ENCODE peak calls at places on chromosome 2, in ten cellular contexts. One of them, this sample, is unnamed.

GRCh38 chr2:205370726-205371125 is 311.6 kb upstream of the NRP2 start:
- DNase-seq in mesenteric fat pad: no peak
- DNase-seq in progenitor cell of endocrine pancreas: no peak
- DNase-seq in activated T-cell treated with anti-CD3 and anti-CD28 coated beads, Interleukin-2, amount 50 U/mL, for 72 hours: no peak
- DNase-seq in HepG2: no peak
- DNase-seq in stimulated activated CD4-positive, alpha-beta T cell treated with anti-CD3 and anti-CD28 coated beads, Interleukin-15, amount 100 ng/mL, for 24 hours: no peak
- DNase-seq in NCI-H510A: no peak
- DNase-seq in T-helper 22 cell: no peak
- DNase-seq in IMR-90: no peak
- DNase-seq in stimulated activated CD8-positive, alpha-beta memory T cell treated with anti-CD3 and anti-CD28 coated beads, Interleukin-15, amount 100 ng/mL, for 24 hours: no peak
- DNase-seq in this sample: no peak

GRCh38 chr2:144288428-144288827 is 231.5 kb downstream of the ZEB2 start:
- DNase-seq in mesenteric fat pad: no peak
- DNase-seq in progenitor cell of endocrine pancreas: no peak
- DNase-seq in activated T-cell treated with anti-CD3 and anti-CD28 coated beads, Interleukin-2, amount 50 U/mL, for 72 hours: no peak
- DNase-seq in HepG2: no peak
- DNase-seq in stimulated activated CD4-positive, alpha-beta T cell treated with anti-CD3 and anti-CD28 coated beads, Interleukin-15, amount 100 ng/mL, for 24 hours: no peak
- DNase-seq in NCI-H510A: no peak
- DNase-seq in T-helper 22 cell: no peak
- DNase-seq in IMR-90: peak
- DNase-seq in stimulated activated CD8-positive, alpha-beta memory T cell treated with anti-CD3 and anti-CD28 coated beads, Interleukin-15, amount 100 ng/mL, for 24 hours: no peak
- DNase-seq in this sample: no peak

GRCh38 chr2:56117764-56118163 is 66.0 kb upstream of the CCDC85A start:
- DNase-seq in mesenteric fat pad: no peak
- DNase-seq in progenitor cell of endocrine pancreas: no peak
- DNase-seq in activated T-cell treated with anti-CD3 and anti-CD28 coated beads, Interleukin-2, amount 50 U/mL, for 72 hours: no peak
- DNase-seq in HepG2: no peak
- DNase-seq in stimulated activated CD4-positive, alpha-beta T cell treated with anti-CD3 and anti-CD28 coated beads, Interleukin-15, amount 100 ng/mL, for 24 hours: no peak
- DNase-seq in NCI-H510A: no peak
- DNase-seq in T-helper 22 cell: no peak
- DNase-seq in IMR-90: no peak
- DNase-seq in stimulated activated CD8-positive, alpha-beta memory T cell treated with anti-CD3 and anti-CD28 coated beads, Interleukin-15, amount 100 ng/mL, for 24 hours: no peak
- DNase-seq in this sample: no peak

GRCh38 chr2:111157798-111158197 is 37.1 kb downstream of the BCL2L11 start:
- DNase-seq in mesenteric fat pad: no peak
- DNase-seq in progenitor cell of endocrine pancreas: no peak
- DNase-seq in activated T-cell treated with anti-CD3 and anti-CD28 coated beads, Interleukin-2, amount 50 U/mL, for 72 hours: no peak
- DNase-seq in HepG2: no peak
- DNase-seq in stimulated activated CD4-positive, alpha-beta T cell treated with anti-CD3 and anti-CD28 coated beads, Interleukin-15, amount 100 ng/mL, for 24 hours: no peak
- DNase-seq in NCI-H510A: no peak
- DNase-seq in T-helper 22 cell: no peak
- DNase-seq in IMR-90: no peak
- DNase-seq in stimulated activated CD8-positive, alpha-beta memory T cell treated with anti-CD3 and anti-CD28 coated beads, Interleukin-15, amount 100 ng/mL, for 24 hours: no peak
- DNase-seq in this sample: no peak

GRCh38 chr2:212193066-212193465 is 345.5 kb downstream of the ERBB4 start:
- DNase-seq in mesenteric fat pad: no peak
- DNase-seq in progenitor cell of endocrine pancreas: no peak
- DNase-seq in activated T-cell treated with anti-CD3 and anti-CD28 coated beads, Interleukin-2, amount 50 U/mL, for 72 hours: no peak
- DNase-seq in HepG2: no peak
- DNase-seq in stimulated activated CD4-positive, alpha-beta T cell treated with anti-CD3 and anti-CD28 coated beads, Interleukin-15, amount 100 ng/mL, for 24 hours: no peak
- DNase-seq in NCI-H510A: no peak
- DNase-seq in T-helper 22 cell: no peak
- DNase-seq in IMR-90: no peak
- DNase-seq in stimulated activated CD8-positive, alpha-beta memory T cell treated with anti-CD3 and anti-CD28 coated beads, Interleukin-15, amount 100 ng/mL, for 24 hours: no peak
- DNase-seq in this sample: no peak

GRCh38 chr2:170152421-170152820 is 25.5 kb upstream of the MYO3B start:
- DNase-seq in mesenteric fat pad: no peak
- DNase-seq in progenitor cell of endocrine pancreas: no peak
- DNase-seq in activated T-cell treated with anti-CD3 and anti-CD28 coated beads, Interleukin-2, amount 50 U/mL, for 72 hours: no peak
- DNase-seq in HepG2: no peak
- DNase-seq in stimulated activated CD4-positive, alpha-beta T cell treated with anti-CD3 and anti-CD28 coated beads, Interleukin-15, amount 100 ng/mL, for 24 hours: no peak
- DNase-seq in NCI-H510A: no peak
- DNase-seq in T-helper 22 cell: no peak
- DNase-seq in IMR-90: no peak
- DNase-seq in stimulated activated CD8-positive, alpha-beta memory T cell treated with anti-CD3 and anti-CD28 coated beads, Interleukin-15, amount 100 ng/mL, for 24 hours: no peak
- DNase-seq in this sample: no peak

GRCh38 chr2:19048593-19049264 is 309.7 kb downstream of the OSR1 start:
- DNase-seq in mesenteric fat pad: no peak
- DNase-seq in progenitor cell of endocrine pancreas: no peak
- DNase-seq in activated T-cell treated with anti-CD3 and anti-CD28 coated beads, Interleukin-2, amount 50 U/mL, for 72 hours: no peak
- DNase-seq in HepG2: peak
- DNase-seq in stimulated activated CD4-positive, alpha-beta T cell treated with anti-CD3 and anti-CD28 coated beads, Interleukin-15, amount 100 ng/mL, for 24 hours: no peak
- DNase-seq in NCI-H510A: peak
- DNase-seq in T-helper 22 cell: no peak
- DNase-seq in IMR-90: peak
- DNase-seq in stimulated activated CD8-positive, alpha-beta memory T cell treated with anti-CD3 and anti-CD28 coated beads, Interleukin-15, amount 100 ng/mL, for 24 hours: no peak
- DNase-seq in this sample: peak

GRCh38 chr2:85164145-85164559 is 31.0 kb downstream of the TCF7L1 start:
- DNase-seq in mesenteric fat pad: peak
- DNase-seq in progenitor cell of endocrine pancreas: no peak
- DNase-seq in activated T-cell treated with anti-CD3 and anti-CD28 coated beads, Interleukin-2, amount 50 U/mL, for 72 hours: no peak
- DNase-seq in HepG2: peak
- DNase-seq in stimulated activated CD4-positive, alpha-beta T cell treated with anti-CD3 and anti-CD28 coated beads, Interleukin-15, amount 100 ng/mL, for 24 hours: no peak
- DNase-seq in NCI-H510A: no peak
- DNase-seq in T-helper 22 cell: no peak
- DNase-seq in IMR-90: no peak
- DNase-seq in stimulated activated CD8-positive, alpha-beta memory T cell treated with anti-CD3 and anti-CD28 coated beads, Interleukin-15, amount 100 ng/mL, for 24 hours: no peak
- DNase-seq in this sample: no peak

GRCh38 chr2:37892436-37893114 is 32.5 kb upstream of the RMDN2 start:
- DNase-seq in mesenteric fat pad: no peak
- DNase-seq in progenitor cell of endocrine pancreas: no peak
- DNase-seq in activated T-cell treated with anti-CD3 and anti-CD28 coated beads, Interleukin-2, amount 50 U/mL, for 72 hours: no peak
- DNase-seq in HepG2: no peak
- DNase-seq in stimulated activated CD4-positive, alpha-beta T cell treated with anti-CD3 and anti-CD28 coated beads, Interleukin-15, amount 100 ng/mL, for 24 hours: no peak
- DNase-seq in NCI-H510A: no peak
- DNase-seq in T-helper 22 cell: no peak
- DNase-seq in IMR-90: no peak
- DNase-seq in stimulated activated CD8-positive, alpha-beta memory T cell treated with anti-CD3 and anti-CD28 coated beads, Interleukin-15, amount 100 ng/mL, for 24 hours: no peak
- DNase-seq in this sample: no peak

GRCh38 chr2:160157861-160158813 is 41.9 kb downstream of the ITGB6 start:
- DNase-seq in mesenteric fat pad: no peak
- DNase-seq in progenitor cell of endocrine pancreas: no peak
- DNase-seq in activated T-cell treated with anti-CD3 and anti-CD28 coated beads, Interleukin-2, amount 50 U/mL, for 72 hours: no peak
- DNase-seq in HepG2: no peak
- DNase-seq in stimulated activated CD4-positive, alpha-beta T cell treated with anti-CD3 and anti-CD28 coated beads, Interleukin-15, amount 100 ng/mL, for 24 hours: no peak
- DNase-seq in NCI-H510A: no peak
- DNase-seq in T-helper 22 cell: no peak
- DNase-seq in IMR-90: peak
- DNase-seq in stimulated activated CD8-positive, alpha-beta memory T cell treated with anti-CD3 and anti-CD28 coated beads, Interleukin-15, amount 100 ng/mL, for 24 hours: no peak
- DNase-seq in this sample: no peak

GRCh38 chr2:152343426-152343825 is 8.5 kb downstream of the FMNL2 start:
- DNase-seq in mesenteric fat pad: no peak
- DNase-seq in progenitor cell of endocrine pancreas: no peak
- DNase-seq in activated T-cell treated with anti-CD3 and anti-CD28 coated beads, Interleukin-2, amount 50 U/mL, for 72 hours: no peak
- DNase-seq in HepG2: no peak
- DNase-seq in stimulated activated CD4-positive, alpha-beta T cell treated with anti-CD3 and anti-CD28 coated beads, Interleukin-15, amount 100 ng/mL, for 24 hours: no peak
- DNase-seq in NCI-H510A: no peak
- DNase-seq in T-helper 22 cell: no peak
- DNase-seq in IMR-90: no peak
- DNase-seq in stimulated activated CD8-positive, alpha-beta memory T cell treated with anti-CD3 and anti-CD28 coated beads, Interleukin-15, amount 100 ng/mL, for 24 hours: no peak
- DNase-seq in this sample: no peak

GRCh38 chr2:100427627-100428258 is 10.3 kb upstream of the CHST10 start:
- DNase-seq in mesenteric fat pad: no peak
- DNase-seq in progenitor cell of endocrine pancreas: no peak
- DNase-seq in activated T-cell treated with anti-CD3 and anti-CD28 coated beads, Interleukin-2, amount 50 U/mL, for 72 hours: peak
- DNase-seq in HepG2: peak
- DNase-seq in stimulated activated CD4-positive, alpha-beta T cell treated with anti-CD3 and anti-CD28 coated beads, Interleukin-15, amount 100 ng/mL, for 24 hours: peak
- DNase-seq in NCI-H510A: no peak
- DNase-seq in T-helper 22 cell: no peak
- DNase-seq in IMR-90: peak
- DNase-seq in stimulated activated CD8-positive, alpha-beta memory T cell treated with anti-CD3 and anti-CD28 coated beads, Interleukin-15, amount 100 ng/mL, for 24 hours: peak
- DNase-seq in this sample: peak

GRCh38 chr2:122525341-122525740 is 769.9 kb downstream of the TSN start:
- DNase-seq in mesenteric fat pad: no peak
- DNase-seq in progenitor cell of endocrine pancreas: no peak
- DNase-seq in activated T-cell treated with anti-CD3 and anti-CD28 coated beads, Interleukin-2, amount 50 U/mL, for 72 hours: no peak
- DNase-seq in HepG2: no peak
- DNase-seq in stimulated activated CD4-positive, alpha-beta T cell treated with anti-CD3 and anti-CD28 coated beads, Interleukin-15, amount 100 ng/mL, for 24 hours: no peak
- DNase-seq in NCI-H510A: no peak
- DNase-seq in T-helper 22 cell: no peak
- DNase-seq in IMR-90: no peak
- DNase-seq in stimulated activated CD8-positive, alpha-beta memory T cell treated with anti-CD3 and anti-CD28 coated beads, Interleukin-15, amount 100 ng/mL, for 24 hours: no peak
- DNase-seq in this sample: no peak

GRCh38 chr2:99811544-99811943 is 321.7 kb upstream of the REV1 start:
- DNase-seq in mesenteric fat pad: no peak
- DNase-seq in progenitor cell of endocrine pancreas: no peak
- DNase-seq in activated T-cell treated with anti-CD3 and anti-CD28 coated beads, Interleukin-2, amount 50 U/mL, for 72 hours: no peak
- DNase-seq in HepG2: no peak
- DNase-seq in stimulated activated CD4-positive, alpha-beta T cell treated with anti-CD3 and anti-CD28 coated beads, Interleukin-15, amount 100 ng/mL, for 24 hours: no peak
- DNase-seq in NCI-H510A: no peak
- DNase-seq in T-helper 22 cell: no peak
- DNase-seq in IMR-90: peak
- DNase-seq in stimulated activated CD8-positive, alpha-beta memory T cell treated with anti-CD3 and anti-CD28 coated beads, Interleukin-15, amount 100 ng/mL, for 24 hours: no peak
- DNase-seq in this sample: no peak

GRCh38 chr2:160271166-160272086 is 71.4 kb upstream of the ITGB6 start:
- DNase-seq in mesenteric fat pad: no peak
- DNase-seq in progenitor cell of endocrine pancreas: no peak
- DNase-seq in activated T-cell treated with anti-CD3 and anti-CD28 coated beads, Interleukin-2, amount 50 U/mL, for 72 hours: no peak
- DNase-seq in HepG2: no peak
- DNase-seq in stimulated activated CD4-positive, alpha-beta T cell treated with anti-CD3 and anti-CD28 coated beads, Interleukin-15, amount 100 ng/mL, for 24 hours: no peak
- DNase-seq in NCI-H510A: no peak
- DNase-seq in T-helper 22 cell: no peak
- DNase-seq in IMR-90: no peak
- DNase-seq in stimulated activated CD8-positive, alpha-beta memory T cell treated with anti-CD3 and anti-CD28 coated beads, Interleukin-15, amount 100 ng/mL, for 24 hours: no peak
- DNase-seq in this sample: peak

GRCh38 chr2:122300758-122301157 is 545.3 kb downstream of the TSN start:
- DNase-seq in mesenteric fat pad: no peak
- DNase-seq in progenitor cell of endocrine pancreas: no peak
- DNase-seq in activated T-cell treated with anti-CD3 and anti-CD28 coated beads, Interleukin-2, amount 50 U/mL, for 72 hours: no peak
- DNase-seq in HepG2: no peak
- DNase-seq in stimulated activated CD4-positive, alpha-beta T cell treated with anti-CD3 and anti-CD28 coated beads, Interleukin-15, amount 100 ng/mL, for 24 hours: no peak
- DNase-seq in NCI-H510A: no peak
- DNase-seq in T-helper 22 cell: no peak
- DNase-seq in IMR-90: peak
- DNase-seq in stimulated activated CD8-positive, alpha-beta memory T cell treated with anti-CD3 and anti-CD28 coated beads, Interleukin-15, amount 100 ng/mL, for 24 hours: no peak
- DNase-seq in this sample: no peak

GRCh38 chr2:46067501-46068292 is 229.5 kb upstream of the EPAS1 start:
- DNase-seq in mesenteric fat pad: no peak
- DNase-seq in progenitor cell of endocrine pancreas: no peak
- DNase-seq in activated T-cell treated with anti-CD3 and anti-CD28 coated beads, Interleukin-2, amount 50 U/mL, for 72 hours: peak
- DNase-seq in HepG2: peak
- DNase-seq in stimulated activated CD4-positive, alpha-beta T cell treated with anti-CD3 and anti-CD28 coated beads, Interleukin-15, amount 100 ng/mL, for 24 hours: no peak
- DNase-seq in NCI-H510A: no peak
- DNase-seq in T-helper 22 cell: no peak
- DNase-seq in IMR-90: peak
- DNase-seq in stimulated activated CD8-positive, alpha-beta memory T cell treated with anti-CD3 and anti-CD28 coated beads, Interleukin-15, amount 100 ng/mL, for 24 hours: no peak
- DNase-seq in this sample: no peak

GRCh38 chr2:151486100-151486499 is 76.4 kb downstream of the RIF1 start:
- DNase-seq in mesenteric fat pad: no peak
- DNase-seq in progenitor cell of endocrine pancreas: no peak
- DNase-seq in activated T-cell treated with anti-CD3 and anti-CD28 coated beads, Interleukin-2, amount 50 U/mL, for 72 hours: no peak
- DNase-seq in HepG2: no peak
- DNase-seq in stimulated activated CD4-positive, alpha-beta T cell treated with anti-CD3 and anti-CD28 coated beads, Interleukin-15, amount 100 ng/mL, for 24 hours: no peak
- DNase-seq in NCI-H510A: no peak
- DNase-seq in T-helper 22 cell: no peak
- DNase-seq in IMR-90: no peak
- DNase-seq in stimulated activated CD8-positive, alpha-beta memory T cell treated with anti-CD3 and anti-CD28 coated beads, Interleukin-15, amount 100 ng/mL, for 24 hours: no peak
- DNase-seq in this sample: no peak

GRCh38 chr2:101277111-101277510 is 24.4 kb downstream of the CNOT11 start:
- DNase-seq in mesenteric fat pad: no peak
- DNase-seq in progenitor cell of endocrine pancreas: no peak
- DNase-seq in activated T-cell treated with anti-CD3 and anti-CD28 coated beads, Interleukin-2, amount 50 U/mL, for 72 hours: no peak
- DNase-seq in HepG2: no peak
- DNase-seq in stimulated activated CD4-positive, alpha-beta T cell treated with anti-CD3 and anti-CD28 coated beads, Interleukin-15, amount 100 ng/mL, for 24 hours: no peak
- DNase-seq in NCI-H510A: no peak
- DNase-seq in T-helper 22 cell: no peak
- DNase-seq in IMR-90: peak
- DNase-seq in stimulated activated CD8-positive, alpha-beta memory T cell treated with anti-CD3 and anti-CD28 coated beads, Interleukin-15, amount 100 ng/mL, for 24 hours: no peak
- DNase-seq in this sample: peak

GRCh38 chr2:70068119-70068518 is 19.2 kb upstream of the PCBP1 start:
- DNase-seq in mesenteric fat pad: no peak
- DNase-seq in progenitor cell of endocrine pancreas: no peak
- DNase-seq in activated T-cell treated with anti-CD3 and anti-CD28 coated beads, Interleukin-2, amount 50 U/mL, for 72 hours: no peak
- DNase-seq in HepG2: no peak
- DNase-seq in stimulated activated CD4-positive, alpha-beta T cell treated with anti-CD3 and anti-CD28 coated beads, Interleukin-15, amount 100 ng/mL, for 24 hours: no peak
- DNase-seq in NCI-H510A: no peak
- DNase-seq in T-helper 22 cell: no peak
- DNase-seq in IMR-90: peak
- DNase-seq in stimulated activated CD8-positive, alpha-beta memory T cell treated with anti-CD3 and anti-CD28 coated beads, Interleukin-15, amount 100 ng/mL, for 24 hours: no peak
- DNase-seq in this sample: no peak

GRCh38 chr2:204205548-204205947 is 269.0 kb downstream of the ICOS start:
- DNase-seq in mesenteric fat pad: no peak
- DNase-seq in progenitor cell of endocrine pancreas: no peak
- DNase-seq in activated T-cell treated with anti-CD3 and anti-CD28 coated beads, Interleukin-2, amount 50 U/mL, for 72 hours: no peak
- DNase-seq in HepG2: no peak
- DNase-seq in stimulated activated CD4-positive, alpha-beta T cell treated with anti-CD3 and anti-CD28 coated beads, Interleukin-15, amount 100 ng/mL, for 24 hours: no peak
- DNase-seq in NCI-H510A: no peak
- DNase-seq in T-helper 22 cell: no peak
- DNase-seq in IMR-90: no peak
- DNase-seq in stimulated activated CD8-positive, alpha-beta memory T cell treated with anti-CD3 and anti-CD28 coated beads, Interleukin-15, amount 100 ng/mL, for 24 hours: no peak
- DNase-seq in this sample: no peak

GRCh38 chr2:216596986-216597509 is 36.2 kb upstream of the IGFBP2 start:
- DNase-seq in mesenteric fat pad: no peak
- DNase-seq in progenitor cell of endocrine pancreas: no peak
- DNase-seq in activated T-cell treated with anti-CD3 and anti-CD28 coated beads, Interleukin-2, amount 50 U/mL, for 72 hours: no peak
- DNase-seq in HepG2: no peak
- DNase-seq in stimulated activated CD4-positive, alpha-beta T cell treated with anti-CD3 and anti-CD28 coated beads, Interleukin-15, amount 100 ng/mL, for 24 hours: no peak
- DNase-seq in NCI-H510A: no peak
- DNase-seq in T-helper 22 cell: no peak
- DNase-seq in IMR-90: no peak
- DNase-seq in stimulated activated CD8-positive, alpha-beta memory T cell treated with anti-CD3 and anti-CD28 coated beads, Interleukin-15, amount 100 ng/mL, for 24 hours: no peak
- DNase-seq in this sample: no peak

This sample was measured in lower lobe of right lung.